ENCODE peak calls at places on chromosomes 16 and 17, in five cellular contexts. One of them, this sample, is unnamed.
A peak's percentile ranks its signal among the peaks of the same experiment; 100 is the strongest.

GRCh38 chr17:44007346-44008204 is 3.2 kb downstream of the NAGS start:
- DNase-seq in mucosa of descending colon: peak; percentile 56
- DNase-seq in A673: no peak
- DNase-seq in A549: no peak
- DNase-seq in ovary: no peak
- DNase-seq in this sample: peak; percentile 60

GRCh38 chr17:50198026-50198669 is 3.3 kb downstream of the COL1A1 start:
- DNase-seq in mucosa of descending colon: peak; percentile 77
- DNase-seq in A673: peak; percentile 82
- DNase-seq in A549: peak; percentile 84
- DNase-seq in ovary: no peak
- DNase-seq in this sample: peak; percentile 64

GRCh38 chr17:38883592-38884526 is 14.0 kb downstream of the LASP1 start:
- DNase-seq in mucosa of descending colon: no peak
- DNase-seq in A673: no peak
- DNase-seq in A549: no peak
- DNase-seq in ovary: no peak
- DNase-seq in this sample: no peak

GRCh38 chr17:12395733-12396354 is 269.8 kb upstream of the MYOCD start:
- DNase-seq in mucosa of descending colon: no peak
- DNase-seq in A673: peak; percentile 45
- DNase-seq in A549: peak; percentile 61
- DNase-seq in ovary: no peak
- DNase-seq in this sample: no peak

GRCh38 chr16:21075252-21075651 is 75.4 kb downstream of the DNAH3 start:
- DNase-seq in mucosa of descending colon: no peak
- DNase-seq in A673: no peak
- DNase-seq in A549: no peak
- DNase-seq in ovary: no peak
- DNase-seq in this sample: no peak

GRCh38 chr17:75059369-75060345 is 12.6 kb downstream of the KCTD2 start:
- DNase-seq in mucosa of descending colon: no peak
- DNase-seq in A673: peak; percentile 35
- DNase-seq in A549: peak; percentile 70
- DNase-seq in ovary: peak; percentile 57
- DNase-seq in this sample: no peak

GRCh38 chr17:6548034-6548433 is 8.3 kb downstream of the PITPNM3 start:
- DNase-seq in mucosa of descending colon: peak; percentile 13
- DNase-seq in A673: no peak
- DNase-seq in A549: no peak
- DNase-seq in ovary: no peak
- DNase-seq in this sample: peak; percentile 23

GRCh38 chr17:82775033-82775823 is 23.4 kb downstream of the TBCD start:
- DNase-seq in mucosa of descending colon: peak; percentile 83
- DNase-seq in A673: peak; percentile 74
- DNase-seq in A549: peak; percentile 69
- DNase-seq in ovary: peak; percentile 83
- DNase-seq in this sample: peak; percentile 84

GRCh38 chr17:40373324-40373723 is 8.8 kb upstream of the GJD3 start:
- DNase-seq in mucosa of descending colon: no peak
- DNase-seq in A673: no peak
- DNase-seq in A549: no peak
- DNase-seq in ovary: no peak
- DNase-seq in this sample: no peak

GRCh38 chr17:19728114-19728495 is 11.7 kb upstream of the SLC47A2 start:
- DNase-seq in mucosa of descending colon: peak; percentile 83
- DNase-seq in A673: no peak
- DNase-seq in A549: peak; percentile 69
- DNase-seq in ovary: peak; percentile 85
- DNase-seq in this sample: peak; percentile 95
- H3K4me1 ChIP-seq in mucosa of descending colon: peaks cover 23% of the 10 kb centered on the region
- H3K4me1 ChIP-seq in A673: no peaks in the 10 kb centered on the region
- H3K4me1 ChIP-seq in A549: peaks cover 35% of the 10 kb centered on the region
- H3K4me1 ChIP-seq in ovary: peaks cover 22% of the 10 kb centered on the region
- H3K4me1 ChIP-seq in this sample: peaks cover 33% of the 10 kb centered on the region

GRCh38 chr17:17765359-17765758 is 71.4 kb downstream of the SREBF1 start:
- DNase-seq in mucosa of descending colon: no peak
- DNase-seq in A673: no peak
- DNase-seq in A549: no peak
- DNase-seq in ovary: no peak
- DNase-seq in this sample: no peak
- H3K4me1 ChIP-seq in mucosa of descending colon: peaks cover 4% of the 10 kb centered on the region
- H3K4me1 ChIP-seq in A673: peaks cover 39% of the 10 kb centered on the region
- H3K4me1 ChIP-seq in A549: peaks cover 25% of the 10 kb centered on the region
- H3K4me1 ChIP-seq in ovary: peaks cover 25% of the 10 kb centered on the region
- H3K4me1 ChIP-seq in this sample: peaks cover 54% of the 10 kb centered on the region

GRCh38 chr16:1538804-1539520 is 5.5 kb downstream of the TMEM204 start:
- DNase-seq in mucosa of descending colon: no peak
- DNase-seq in A673: no peak
- DNase-seq in A549: peak; percentile 24
- DNase-seq in ovary: no peak
- DNase-seq in this sample: peak; percentile 55
- H3K4me1 ChIP-seq in mucosa of descending colon: peaks cover 2% of the 10 kb centered on the region
- H3K4me1 ChIP-seq in A673: peaks cover 8% of the 10 kb centered on the region
- H3K4me1 ChIP-seq in A549: peaks cover 3% of the 10 kb centered on the region
- H3K4me1 ChIP-seq in ovary: peaks cover 5% of the 10 kb centered on the region
- H3K4me1 ChIP-seq in this sample: no peaks in the 10 kb centered on the region

GRCh38 chr16:70428178-70428998 is 10.5 kb downstream of the ST3GAL2 start:
- DNase-seq in mucosa of descending colon: peak; percentile 91
- DNase-seq in A673: peak; percentile 24
- DNase-seq in A549: peak; percentile 96
- DNase-seq in ovary: peak; percentile 90
- DNase-seq in this sample: peak; percentile 99
- H3K4me1 ChIP-seq in mucosa of descending colon: peaks cover 48% of the 10 kb centered on the region
- H3K4me1 ChIP-seq in A673: peaks cover 41% of the 10 kb centered on the region
- H3K4me1 ChIP-seq in A549: peaks cover 65% of the 10 kb centered on the region
- H3K4me1 ChIP-seq in ovary: peaks cover 35% of the 10 kb centered on the region
- H3K4me1 ChIP-seq in this sample: peaks cover 72% of the 10 kb centered on the region

GRCh38 chr16:17133851-17134250 is 336.9 kb downstream of the XYLT1 start:
- DNase-seq in mucosa of descending colon: no peak
- DNase-seq in A673: no peak
- DNase-seq in A549: no peak
- DNase-seq in ovary: no peak
- DNase-seq in this sample: no peak

GRCh38 chr16:17134586-17134985 is 336.2 kb downstream of the XYLT1 start:
- DNase-seq in mucosa of descending colon: no peak
- DNase-seq in A673: no peak
- DNase-seq in A549: no peak
- DNase-seq in ovary: no peak
- DNase-seq in this sample: no peak

GRCh38 chr16:17135439-17135838 is 335.3 kb downstream of the XYLT1 start:
- DNase-seq in mucosa of descending colon: no peak
- DNase-seq in A673: no peak
- DNase-seq in A549: no peak
- DNase-seq in ovary: no peak
- DNase-seq in this sample: no peak

GRCh38 chr16:17143546-17144419 is 327.0 kb downstream of the XYLT1 start:
- DNase-seq in mucosa of descending colon: no peak
- DNase-seq in A673: no peak
- DNase-seq in A549: no peak
- DNase-seq in ovary: no peak
- DNase-seq in this sample: no peak

GRCh38 chr16:17138801-17139200 is 332.0 kb downstream of the XYLT1 start:
- DNase-seq in mucosa of descending colon: no peak
- DNase-seq in A673: peak; percentile 8
- DNase-seq in A549: no peak
- DNase-seq in ovary: no peak
- DNase-seq in this sample: no peak
- H3K4me1 ChIP-seq in mucosa of descending colon: no peaks in the 10 kb centered on the region
- H3K4me1 ChIP-seq in A673: no peaks in the 10 kb centered on the region
- H3K4me1 ChIP-seq in A549: no peaks in the 10 kb centered on the region
- H3K4me1 ChIP-seq in ovary: no peaks in the 10 kb centered on the region
- H3K4me1 ChIP-seq in this sample: no peaks in the 10 kb centered on the region